ENCODE peak calls at places on chromosomes 7 and 10, in five cellular contexts. One of them, this sample, is unnamed.
A peak's percentile ranks its signal among the peaks of the same experiment; 100 is the strongest.

GRCh38 chr10:32132357-32132756 is 76.1 kb upstream of the KIF5B start:
- DNase-seq in hepatocyte: no peak
- DNase-seq in tibial nerve: no peak
- DNase-seq in glutamatergic neuron: no peak
- DNase-seq in coronary artery: no peak
- DNase-seq in this sample: no peak

GRCh38 chr10:15046626-15047025 is 2.9 kb downstream of the OLAH start:
- DNase-seq in hepatocyte: no peak
- DNase-seq in tibial nerve: no peak
- DNase-seq in glutamatergic neuron: no peak
- DNase-seq in coronary artery: peak; percentile 77
- DNase-seq in this sample: no peak

GRCh38 chr10:79298403-79299244 is 48.6 kb upstream of the PPIF start:
- DNase-seq in hepatocyte: peak; percentile 85
- DNase-seq in tibial nerve: peak; percentile 36
- DNase-seq in glutamatergic neuron: no peak
- DNase-seq in coronary artery: no peak
- DNase-seq in this sample: no peak

GRCh38 chr7:149355390-149356048 is 93.5 kb downstream of the ZNF783 start:
- DNase-seq in hepatocyte: no peak
- DNase-seq in tibial nerve: no peak
- DNase-seq in glutamatergic neuron: no peak
- DNase-seq in coronary artery: no peak
- DNase-seq in this sample: no peak

GRCh38 chr10:86258940-86259339 is 107.7 kb downstream of the GRID1 start:
- DNase-seq in hepatocyte: no peak
- DNase-seq in tibial nerve: no peak
- DNase-seq in glutamatergic neuron: no peak
- DNase-seq in coronary artery: no peak
- DNase-seq in this sample: no peak

GRCh38 chr7:84637568-84638338 is 443.2 kb upstream of the SEMA3A start:
- DNase-seq in hepatocyte: peak; percentile 14
- DNase-seq in tibial nerve: no peak
- DNase-seq in glutamatergic neuron: no peak
- DNase-seq in coronary artery: no peak
- DNase-seq in this sample: no peak

GRCh38 chr7:156969972-156970420 is 20.5 kb downstream of the NOM1 start:
- DNase-seq in hepatocyte: no peak
- DNase-seq in tibial nerve: no peak
- DNase-seq in glutamatergic neuron: no peak
- DNase-seq in coronary artery: no peak
- DNase-seq in this sample: peak; percentile 20

GRCh38 chr7:122578350-122578749 is 120.6 kb downstream of the RNF133 start:
- DNase-seq in hepatocyte: no peak
- DNase-seq in tibial nerve: no peak
- DNase-seq in glutamatergic neuron: no peak
- DNase-seq in coronary artery: no peak
- DNase-seq in this sample: no peak

GRCh38 chr10:25068152-25069058 is 52.0 kb downstream of the THNSL1 start:
- DNase-seq in hepatocyte: no peak
- DNase-seq in tibial nerve: no peak
- DNase-seq in glutamatergic neuron: no peak
- DNase-seq in coronary artery: no peak
- DNase-seq in this sample: no peak

GRCh38 chr10:112783653-112784426 is 166.2 kb upstream of the TCF7L2 start:
- DNase-seq in hepatocyte: no peak
- DNase-seq in tibial nerve: no peak
- DNase-seq in glutamatergic neuron: peak; percentile 20
- DNase-seq in coronary artery: no peak
- DNase-seq in this sample: no peak

GRCh38 chr10:77555591-77556212 is 81.9 kb downstream of the KCNMA1 start:
- DNase-seq in hepatocyte: no peak
- DNase-seq in tibial nerve: no peak
- DNase-seq in glutamatergic neuron: no peak
- DNase-seq in coronary artery: no peak
- DNase-seq in this sample: no peak

GRCh38 chr7:149130572-149131198 is 4.6 kb upstream of the ZNF425 start:
- DNase-seq in hepatocyte: no peak
- DNase-seq in tibial nerve: no peak
- DNase-seq in glutamatergic neuron: no peak
- DNase-seq in coronary artery: no peak
- DNase-seq in this sample: no peak

GRCh38 chr7:29194594-29195417 is at the start of gene CHN2:
- DNase-seq in hepatocyte: peak; percentile 79
- DNase-seq in tibial nerve: peak; percentile 28
- DNase-seq in glutamatergic neuron: peak; percentile 78
- DNase-seq in coronary artery: no peak
- DNase-seq in this sample: peak; percentile 66

GRCh38 chr7:2031496-2031895 is 201.2 kb downstream of the MAD1L1 start:
- DNase-seq in hepatocyte: no peak
- DNase-seq in tibial nerve: no peak
- DNase-seq in glutamatergic neuron: no peak
- DNase-seq in coronary artery: no peak
- DNase-seq in this sample: peak; percentile 7

GRCh38 chr10:129941199-129942018 is 22.7 kb downstream of the EBF3 start:
- DNase-seq in hepatocyte: no peak
- DNase-seq in tibial nerve: no peak
- DNase-seq in glutamatergic neuron: peak; percentile 9
- DNase-seq in coronary artery: no peak
- DNase-seq in this sample: no peak

GRCh38 chr10:23439452-23439919 is 611 bp downstream of the OTUD1 start:
- DNase-seq in hepatocyte: no peak
- DNase-seq in tibial nerve: peak; percentile 12
- DNase-seq in glutamatergic neuron: peak; percentile 51
- DNase-seq in coronary artery: no peak
- DNase-seq in this sample: peak; percentile 23

GRCh38 chr10:31604141-31604540 is 285.1 kb downstream of the ZEB1 start:
- DNase-seq in hepatocyte: peak; percentile 21
- DNase-seq in tibial nerve: no peak
- DNase-seq in glutamatergic neuron: no peak
- DNase-seq in coronary artery: peak; percentile 78
- DNase-seq in this sample: no peak

GRCh38 chr10:17217661-17218306 is 10.3 kb upstream of the VIM start:
- DNase-seq in hepatocyte: no peak
- DNase-seq in tibial nerve: no peak
- DNase-seq in glutamatergic neuron: no peak
- DNase-seq in coronary artery: no peak
- DNase-seq in this sample: no peak

GRCh38 chr7:22296916-22297315 is 60.0 kb downstream of the RAPGEF5 start:
- DNase-seq in hepatocyte: no peak
- DNase-seq in tibial nerve: no peak
- DNase-seq in glutamatergic neuron: no peak
- DNase-seq in coronary artery: no peak
- DNase-seq in this sample: no peak
- TF ChIP-seq CTCF in hepatocyte: peak; percentile 31
- TF ChIP-seq CTCF in tibial nerve: no peak
- TF ChIP-seq CTCF in glutamatergic neuron: no peak
- TF ChIP-seq CTCF in coronary artery: peak; percentile 10
- TF ChIP-seq CTCF in this sample: no peak

GRCh38 chr7:92456241-92456640 is 9.0 kb downstream of the GATAD1 start:
- DNase-seq in hepatocyte: no peak
- DNase-seq in tibial nerve: no peak
- DNase-seq in glutamatergic neuron: no peak
- DNase-seq in coronary artery: no peak
- DNase-seq in this sample: no peak

GRCh38 chr7:92460109-92460508 is 12.8 kb downstream of the GATAD1 start:
- DNase-seq in hepatocyte: no peak
- DNase-seq in tibial nerve: no peak
- DNase-seq in glutamatergic neuron: no peak
- DNase-seq in coronary artery: no peak
- DNase-seq in this sample: no peak

GRCh38 chr7:92464515-92464914 is 13.2 kb downstream of the ERVW-1 start:
- DNase-seq in hepatocyte: no peak
- DNase-seq in tibial nerve: no peak
- DNase-seq in glutamatergic neuron: no peak
- DNase-seq in coronary artery: no peak
- DNase-seq in this sample: no peak

GRCh38 chr7:92460510-92460909 is 13.2 kb downstream of the GATAD1 start:
- DNase-seq in hepatocyte: no peak
- DNase-seq in tibial nerve: no peak
- DNase-seq in glutamatergic neuron: no peak
- DNase-seq in coronary artery: no peak
- DNase-seq in this sample: no peak

GRCh38 chr7:92461027-92462003 is 14.0 kb downstream of the GATAD1 start:
- DNase-seq in hepatocyte: peak; percentile 63
- DNase-seq in tibial nerve: no peak
- DNase-seq in glutamatergic neuron: peak; percentile 36
- DNase-seq in coronary artery: no peak
- DNase-seq in this sample: no peak
- TF ChIP-seq CTCF in hepatocyte: peak; percentile 84
- TF ChIP-seq CTCF in tibial nerve: peak; percentile 31
- TF ChIP-seq CTCF in glutamatergic neuron: peak; percentile 72
- TF ChIP-seq CTCF in coronary artery: no peak
- TF ChIP-seq CTCF in this sample: peak; percentile 58

DNA sequence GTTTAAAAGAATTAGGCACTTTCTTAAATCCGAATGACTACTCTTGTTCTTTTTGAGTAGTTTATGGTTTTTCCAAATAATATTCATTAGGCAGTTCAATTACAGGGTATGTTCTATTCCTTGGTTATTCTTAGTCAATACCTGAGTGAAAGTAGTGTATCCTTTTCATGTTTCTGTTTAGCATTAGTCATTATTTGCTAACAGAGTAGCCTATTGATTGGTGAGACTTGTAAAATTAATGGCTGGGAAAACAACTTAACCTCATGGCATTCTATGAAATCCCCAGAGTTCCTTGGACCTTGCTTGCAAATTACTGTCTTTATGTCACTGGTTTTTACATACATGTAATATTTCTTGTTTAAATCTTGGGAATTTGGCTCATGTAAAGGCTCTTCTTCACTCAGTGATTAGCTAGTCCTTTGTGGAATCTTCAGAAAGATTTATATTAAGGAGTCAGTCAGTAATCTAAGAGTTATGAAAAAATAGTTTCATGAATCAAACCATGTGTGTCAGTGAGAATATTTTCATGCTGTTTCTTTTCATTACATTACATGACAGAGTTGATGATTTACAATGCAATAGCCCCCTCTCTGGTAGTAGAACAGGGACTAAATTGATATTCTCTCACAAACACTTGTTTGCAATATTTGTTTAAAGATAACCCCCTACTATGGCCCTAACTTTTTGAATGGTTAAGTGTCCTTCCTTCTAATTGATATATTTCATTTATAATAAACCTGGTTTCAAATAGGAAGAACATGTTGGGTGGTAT is 81.5 kb upstream of the LRRTM3 start:
- DNase-seq in hepatocyte: no peak
- DNase-seq in tibial nerve: no peak
- DNase-seq in glutamatergic neuron: no peak
- DNase-seq in coronary artery: no peak
- DNase-seq in this sample: no peak
- TF ChIP-seq CTCF in hepatocyte: peak; percentile 7
- TF ChIP-seq CTCF in tibial nerve: no peak
- TF ChIP-seq CTCF in glutamatergic neuron: no peak
- TF ChIP-seq CTCF in coronary artery: no peak
- TF ChIP-seq CTCF in this sample: no peak

DNA sequence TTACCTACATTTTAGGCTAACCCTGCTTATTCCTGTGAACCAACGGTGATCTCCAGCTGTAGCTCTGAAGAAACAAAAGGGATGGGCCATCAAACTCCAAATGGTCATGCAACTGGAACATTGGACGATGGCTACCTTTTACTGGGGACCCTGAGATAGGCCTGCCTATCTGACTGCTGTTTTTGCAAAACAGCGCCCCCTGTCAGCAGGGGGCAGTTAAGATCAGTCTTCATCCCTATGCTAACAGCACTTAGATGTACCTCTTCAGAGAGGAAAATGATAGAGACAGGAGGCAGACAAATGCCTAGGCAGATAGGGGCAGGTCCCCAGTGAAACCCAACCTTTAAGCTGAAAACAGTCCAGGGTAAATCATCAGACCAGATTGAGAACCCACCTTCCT is 1085.4 kb upstream of the SORCS1 start:
- DNase-seq in hepatocyte: no peak
- DNase-seq in tibial nerve: no peak
- DNase-seq in glutamatergic neuron: no peak
- DNase-seq in coronary artery: no peak
- DNase-seq in this sample: no peak
- TF ChIP-seq CTCF in hepatocyte: no peak
- TF ChIP-seq CTCF in tibial nerve: no peak
- TF ChIP-seq CTCF in glutamatergic neuron: no peak
- TF ChIP-seq CTCF in coronary artery: no peak
- TF ChIP-seq CTCF in this sample: no peak

DNA sequence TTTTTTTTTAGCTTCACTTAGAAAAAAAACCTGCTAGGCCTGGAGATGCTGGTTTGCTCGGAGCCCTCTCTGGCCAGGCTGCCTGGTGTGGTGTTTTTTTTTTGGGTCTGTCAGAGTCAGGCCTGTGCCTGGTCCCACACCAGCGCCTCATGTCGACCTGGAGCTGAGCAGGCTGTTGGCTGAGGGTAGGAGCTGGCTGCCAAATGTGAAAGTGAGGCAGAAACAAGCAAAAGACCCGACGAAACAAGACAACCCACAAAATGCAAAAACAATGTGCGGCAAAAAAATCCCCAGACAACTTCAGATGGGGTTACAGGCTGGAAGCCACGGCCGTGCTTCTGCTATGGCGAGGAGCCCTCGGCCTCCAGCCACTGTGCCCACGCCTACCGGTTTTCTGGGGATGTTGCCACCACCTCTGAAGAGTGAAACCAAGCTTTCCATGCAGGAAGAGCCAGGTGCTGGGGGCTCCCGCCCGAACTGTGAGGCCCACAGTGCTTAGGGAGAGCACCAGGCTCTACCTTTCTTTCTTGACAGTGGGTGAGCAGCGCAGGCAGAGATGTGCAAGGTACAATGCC is 60.0 kb upstream of the EFCAB10 start:
- DNase-seq in hepatocyte: no peak
- DNase-seq in tibial nerve: no peak
- DNase-seq in glutamatergic neuron: no peak
- DNase-seq in coronary artery: no peak
- DNase-seq in this sample: no peak
- TF ChIP-seq CTCF in hepatocyte: no peak
- TF ChIP-seq CTCF in tibial nerve: no peak
- TF ChIP-seq CTCF in glutamatergic neuron: no peak
- TF ChIP-seq CTCF in coronary artery: no peak
- TF ChIP-seq CTCF in this sample: no peak